ENCODE peak calls at places on chromosomes 3 and 15, in ten cellular contexts. B is neural crest cell, C is AML-193, V is amygdala, M is NCI-H748 treated with DMSO at 0.1 percent for 48 hours, L is retinal pigment epithelial cell, A is GM03348, U is left ventricle myocardium inferior, D is right cardiac atrium, J is ELR. F is an unnamed sample.
A peak's percentile ranks its signal among the peaks of the same experiment; 100 is the strongest.

GRCh38 chr3:37622999-37623883 is 238.4 kb upstream of the CTDSPL start:
- DNase-seq in V (no peak), A (no peak), M (no peak), U (no peak), C (no peak), B (no peak), J (no peak), D (no peak), L (no peak), F (no peak)

GRCh38 chr3:143329567-143330164 is 210.1 kb downstream of the CHST2 start:
- DNase-seq in C (no peak), U (no peak), J (no peak), B (no peak), A (no peak), V (no peak), M (no peak), D (no peak), L (no peak), F (peak; percentile 15)

GRCh38 chr15:73882761-73883419 is 9.5 kb downstream of the TBC1D21 start:
- DNase-seq in L (no peak), V (no peak), M (no peak), J (peak; percentile 14), B (no peak), U (no peak), C (no peak), D (no peak), A (no peak), F (no peak)

GRCh38 chr3:24689353-24689752 is 194.7 kb upstream of the THRB start:
- DNase-seq in D (no peak), V (no peak), L (no peak), B (no peak), U (no peak), C (no peak), M (no peak), J (no peak), A (no peak), F (no peak)

GRCh38 chr3:124829175-124829818 is 57.9 kb downstream of the ITGB5 start:
- DNase-seq in B (no peak), A (peak; percentile 55), U (peak; percentile 43), V (no peak), M (no peak), L (no peak), J (no peak), D (peak; percentile 53), C (no peak), F (no peak)

GRCh38 chr15:90388462-90389182 is 580 bp downstream of the IQGAP1 start:
- DNase-seq in A (peak; percentile 78), U (peak; percentile 72), L (no peak), D (peak; percentile 79), C (peak; percentile 73), V (no peak), B (peak; percentile 39), M (no peak), J (peak; percentile 81), F (no peak)

GRCh38 chr15:40463886-40464545 is 6.8 kb upstream of the CHST14 start:
- DNase-seq in C (no peak), L (no peak), M (no peak), D (no peak), A (no peak), V (no peak), J (no peak), B (no peak), U (no peak), F (no peak)

GRCh38 chr15:23645379-23646164 is 2.1 kb downstream of the MAGEL2 start:
- DNase-seq in C (no peak), J (no peak), U (no peak), A (no peak), B (peak; percentile 25), V (no peak), L (no peak), M (no peak), D (no peak), F (no peak)

GRCh38 chr3:150300847-150301517 is 107.1 kb upstream of the TSC22D2 start:
- DNase-seq in C (no peak), J (peak; percentile 83), B (no peak), U (no peak), L (no peak), V (no peak), A (no peak), M (no peak), D (no peak), F (no peak)

GRCh38 chr3:131047582-131047981 is 20.9 kb downstream of the NEK11 start:
- DNase-seq in L (no peak), A (no peak), M (no peak), V (no peak), C (no peak), J (no peak), U (no peak), B (no peak), D (no peak), F (no peak)

GRCh38 chr15:87080547-87080946 is 1000.9 kb downstream of the AGBL1 start:
- DNase-seq in D (no peak), M (no peak), L (no peak), B (no peak), U (no peak), C (no peak), A (no peak), J (no peak), V (no peak), F (no peak)

GRCh38 chr3:52339612-52340011 is 23.5 kb downstream of the DNAH1 start:
- DNase-seq in J (peak; percentile 73), B (peak; percentile 59), V (no peak), A (peak; percentile 69), L (peak; percentile 52), U (no peak), M (peak; percentile 76), D (no peak), C (peak; percentile 86), F (peak; percentile 74)

GRCh38 chr15:39312984-39313383 is 267.9 kb upstream of the THBS1 start:
- DNase-seq in D (no peak), M (no peak), A (no peak), B (no peak), C (peak; percentile 59), L (no peak), U (no peak), V (no peak), J (peak; percentile 27), F (no peak)

GRCh38 chr3:9930804-9931418 is 2.7 kb upstream of the CRELD1 start:
- DNase-seq in B (no peak), L (no peak), M (no peak), J (peak; percentile 17), A (no peak), V (no peak), C (no peak), D (no peak), U (no peak), F (no peak)

GRCh38 chr3:155979746-155980145 is 109.3 kb downstream of the GMPS start:
- DNase-seq in L (no peak), U (no peak), C (no peak), M (no peak), D (no peak), V (no peak), B (no peak), A (no peak), J (peak; percentile 44), F (no peak)

GRCh38 chr15:99719096-99719541 is 14.1 kb downstream of the LYSMD4 start:
- DNase-seq in B (no peak), V (no peak), C (peak; percentile 6), D (no peak), U (no peak), M (no peak), J (peak; percentile 58), L (no peak), A (peak; percentile 30), F (no peak)

GRCh38 chr3:42504334-42505202 is 2.1 kb downstream of the VIPR1 start:
- DNase-seq in U (no peak), J (no peak), A (no peak), B (no peak), M (no peak), D (no peak), C (no peak), L (no peak), V (no peak), F (no peak)

GRCh38 chr15:20356444-20357138 is 185.0 kb downstream of the GOLGA6L6 start:
- DNase-seq in L (no peak), B (no peak), M (no peak), C (no peak), A (peak; percentile 92), V (no peak), U (peak; percentile 54), D (peak; percentile 59), J (peak; percentile 2), F (peak; percentile 66)

GRCh38 chr3:123739754-123740153 is 144.4 kb downstream of the MYLK start:
- DNase-seq in B (no peak), M (no peak), V (no peak), D (no peak), C (no peak), J (peak; percentile 93), L (no peak), U (no peak), A (no peak), F (no peak)

GRCh38 chr15:77830041-77830440 is 197.3 kb upstream of the LINGO1 start:
- DNase-seq in D (no peak), A (no peak), V (no peak), L (peak; percentile 44), M (no peak), C (no peak), B (no peak), J (peak; percentile 55), U (no peak), F (no peak)

GRCh38 chr3:65170357-65171090 is 482.7 kb upstream of the ADAMTS9 start:
- DNase-seq in A (peak; percentile 49), J (peak; percentile 4), D (peak; percentile 94), V (no peak), B (no peak), C (peak; percentile 8), U (peak; percentile 85), M (no peak), L (peak; percentile 99), F (peak; percentile 7)

GRCh38 chr15:31221936-31222515 is 104.6 kb upstream of the KLF13 start:
- DNase-seq in U (no peak), J (no peak), L (no peak), D (no peak), A (no peak), C (no peak), V (no peak), M (no peak), B (no peak), F (no peak)

GRCh38 chr15:67922971-67923646 is 83.3 kb upstream of the RNU6-1 start:
- DNase-seq in V (no peak), M (peak; percentile 99), B (no peak), C (no peak), L (no peak), U (no peak), J (no peak), A (no peak), D (no peak), F (no peak)

GRCh38 chr15:65421360-65422215 is 1.2 kb downstream of the IGDCC4 start:
- DNase-seq in J (peak; percentile 19), V (no peak), C (no peak), L (no peak), D (peak; percentile 30), A (no peak), B (peak; percentile 62), U (peak; percentile 53), M (no peak), F (peak; percentile 60)

GRCh38 chr3:65972765-65973164 is 66.0 kb downstream of the MAGI1 start:
- DNase-seq in V (no peak), B (no peak), M (no peak), D (no peak), A (no peak), U (no peak), C (no peak), J (no peak), L (no peak), F (no peak)